ENCODE peak calls at places on chromosome 20, in ten cellular contexts. W is endodermal cell; N is NCI-H2171; E is iPS DF 6.9; L is kidney epithelial cell; M is NCI-H1694; X is KBM-7; Y is activated CD8-positive, alpha-beta memory T cell treated with anti-CD3 and anti-CD28 coated beads for 1 hour; Z is SJSA1; J is uterus. S is an unnamed sample.

GRCh38 chr20:36408219-36408618 is 102.1 kb downstream of the DLGAP4 start:
- DNase-seq in W (peak), N (peak), E (no peak), L (no peak), M (peak), X (no peak), Y (no peak), Z (no peak), J (no peak), S (peak)

GRCh38 chr20:676315-676937 is 824 bp upstream of the SCRT2 start:
- DNase-seq in W (no peak), N (peak), E (no peak), L (no peak), M (peak), X (peak), Y (no peak), Z (no peak), J (no peak), S (no peak)

GRCh38 chr20:17543531-17543961 is 12.4 kb upstream of the BFSP1 start:
- DNase-seq in W (no peak), N (no peak), E (no peak), L (no peak), M (no peak), X (no peak), Y (no peak), Z (no peak), J (no peak), S (no peak)

GRCh38 chr20:15446373-15446772 is 1109.0 kb upstream of the FLRT3 start:
- DNase-seq in W (no peak), N (no peak), E (no peak), L (peak), M (no peak), X (no peak), Y (no peak), Z (no peak), J (peak), S (no peak)

GRCh38 chr20:23316626-23317025 is 34.0 kb upstream of the NXT1 start:
- DNase-seq in W (no peak), N (no peak), E (no peak), L (no peak), M (no peak), X (no peak), Y (no peak), Z (no peak), J (no peak), S (no peak)

GRCh38 chr20:18252597-18253451 is 35.5 kb upstream of the ZNF133 start:
- DNase-seq in W (no peak), N (no peak), E (no peak), L (peak), M (no peak), X (no peak), Y (no peak), Z (peak), J (no peak), S (no peak)

GRCh38 chr20:12581644-12582350 is 427.0 kb upstream of the SPTLC3 start:
- DNase-seq in W (no peak), N (no peak), E (no peak), L (no peak), M (no peak), X (no peak), Y (no peak), Z (no peak), J (no peak), S (no peak)

GRCh38 chr20:50313223-50313820 is 122.7 kb downstream of the CEBPB start:
- DNase-seq in W (peak), N (no peak), E (no peak), L (no peak), M (no peak), X (no peak), Y (no peak), Z (no peak), J (no peak), S (no peak)

GRCh38 chr20:16124911-16125776 is 448.1 kb downstream of the KIF16B start:
- DNase-seq in W (no peak), N (no peak), E (no peak), L (no peak), M (no peak), X (no peak), Y (no peak), Z (peak), J (no peak), S (no peak)

GRCh38 chr20:44516491-44516890 is 5.4 kb downstream of the SERINC3 start:
- DNase-seq in W (no peak), N (no peak), E (no peak), L (no peak), M (no peak), X (no peak), Y (no peak), Z (no peak), J (no peak), S (no peak)

GRCh38 chr20:18628330-18628941 is 40.6 kb downstream of the DTD1 start:
- DNase-seq in W (peak), N (peak), E (peak), L (no peak), M (no peak), X (peak), Y (no peak), Z (no peak), J (no peak), S (no peak)

GRCh38 chr20:23270427-23270911 is 80.1 kb upstream of the NXT1 start:
- DNase-seq in W (no peak), N (no peak), E (no peak), L (peak), M (no peak), X (no peak), Y (no peak), Z (peak), J (no peak), S (peak)

GRCh38 chr20:3430376-3431069 is 23.1 kb upstream of the DNAAF9 start:
- DNase-seq in W (no peak), N (no peak), E (no peak), L (no peak), M (no peak), X (peak), Y (no peak), Z (no peak), J (no peak), S (no peak)

GRCh38 chr20:62143976-62144825 is 632 bp downstream of the SS18L1 start:
- DNase-seq in W (peak), N (peak), E (no peak), L (no peak), M (no peak), X (peak), Y (no peak), Z (peak), J (peak), S (peak)

GRCh38 chr20:25083773-25084615 is 2.1 kb upstream of the VSX1 start:
- DNase-seq in W (peak), N (no peak), E (no peak), L (no peak), M (no peak), X (no peak), Y (no peak), Z (no peak), J (no peak), S (no peak)

GRCh38 chr20:55057779-55058415 is 582.5 kb downstream of the DOK5 start:
- DNase-seq in W (peak), N (no peak), E (no peak), L (no peak), M (no peak), X (no peak), Y (no peak), Z (no peak), J (no peak), S (peak)

GRCh38 chr20:19830351-19830750 is 72.3 kb downstream of the RIN2 start:
- DNase-seq in W (no peak), N (no peak), E (no peak), L (no peak), M (no peak), X (no peak), Y (no peak), Z (no peak), J (no peak), S (no peak)

GRCh38 chr20:62120990-62121775 is 1.1 kb upstream of the LSM14B start:
- DNase-seq in W (no peak), N (no peak), E (no peak), L (no peak), M (no peak), X (no peak), Y (no peak), Z (no peak), J (peak), S (peak)

GRCh38 chr20:3803289-3803688 is 7.2 kb downstream of the CDC25B start:
- DNase-seq in W (no peak), N (no peak), E (no peak), L (no peak), M (no peak), X (no peak), Y (no peak), Z (no peak), J (no peak), S (no peak)

GRCh38 chr20:41203660-41204059 is 66.3 kb downstream of the PLCG1 start:
- DNase-seq in W (no peak), N (no peak), E (no peak), L (no peak), M (no peak), X (no peak), Y (no peak), Z (no peak), J (no peak), S (no peak)

GRCh38 chr20:7742479-7742878 is 197.8 kb downstream of the HAO1 start:
- DNase-seq in W (no peak), N (no peak), E (no peak), L (no peak), M (peak), X (no peak), Y (no peak), Z (no peak), J (no peak), S (no peak)

GRCh38 chr20:13296070-13296469 is 75.0 kb downstream of the ISM1 start:
- DNase-seq in W (no peak), N (no peak), E (no peak), L (no peak), M (no peak), X (no peak), Y (no peak), Z (no peak), J (no peak), S (no peak)

GRCh38 chr20:39638671-39639070 is 676.5 kb downstream of the DHX35 start:
- DNase-seq in W (no peak), N (no peak), E (no peak), L (no peak), M (no peak), X (no peak), Y (no peak), Z (no peak), J (no peak), S (no peak)

GRCh38 chr20:7151666-7152065 is 384.2 kb downstream of the BMP2 start:
- DNase-seq in W (no peak), N (no peak), E (no peak), L (no peak), M (no peak), X (no peak), Y (no peak), Z (no peak), J (no peak), S (no peak)

GRCh38 chr20:59087829-59088433 is 45.3 kb upstream of the PRELID3B start:
- DNase-seq in W (peak), N (peak), E (no peak), L (no peak), M (peak), X (peak), Y (peak), Z (peak), J (peak), S (peak)

GRCh38 chr20:4896971-4897497 is 104.3 kb downstream of the SLC23A2 start:
- DNase-seq in W (peak), N (no peak), E (no peak), L (no peak), M (no peak), X (peak), Y (no peak), Z (no peak), J (no peak), S (no peak)

GRCh38 chr20:61697666-61698597 is 367.7 kb downstream of the TAF4 start:
- DNase-seq in W (no peak), N (no peak), E (no peak), L (no peak), M (no peak), X (no peak), Y (no peak), Z (no peak), J (no peak), S (no peak)

GRCh38 chr20:25408170-25408547 is 686 bp downstream of the GINS1 start:
- DNase-seq in W (no peak), N (no peak), E (no peak), L (no peak), M (no peak), X (no peak), Y (no peak), Z (no peak), J (no peak), S (peak)

GRCh38 chr20:58708246-58708931 is 15.8 kb downstream of the NPEPL1 start:
- DNase-seq in W (peak), N (no peak), E (no peak), L (no peak), M (no peak), X (no peak), Y (no peak), Z (no peak), J (no peak), S (no peak)

GRCh38 chr20:7650481-7650880 is 289.8 kb downstream of the HAO1 start:
- DNase-seq in W (no peak), N (no peak), E (no peak), L (no peak), M (no peak), X (no peak), Y (no peak), Z (no peak), J (no peak), S (no peak)

GRCh38 chr20:45235995-45236394 is 14.8 kb downstream of the SEMG2 start:
- DNase-seq in W (peak), N (no peak), E (peak), L (no peak), M (no peak), X (no peak), Y (no peak), Z (no peak), J (no peak), S (no peak)

GRCh38 chr20:20712004-20712473 is 405 bp downstream of the RALGAPA2 start:
- DNase-seq in W (no peak), N (peak), E (no peak), L (no peak), M (no peak), X (no peak), Y (no peak), Z (no peak), J (no peak), S (peak)

S was measured in RKO.